ENCODE peak calls at places on chromosomes 4 and X, in nine cellular contexts. One of them, this sample, is unnamed.

GRCh38 chr4:2390146-2390545 is 28.3 kb downstream of the ZFYVE28 start:
- DNase-seq in Caco-2: no peak
- DNase-seq in dorsolateral prefrontal cortex: no peak
- DNase-seq in GM20000: no peak
- DNase-seq in aorta: no peak
- DNase-seq in GM19239: no peak
- DNase-seq in stimulated activated CD4-positive, alpha-beta T cell treated with anti-CD3 and anti-CD28 coated beads, Interleukin-4, amount 100 ng/mL, for 48 hours: no peak
- DNase-seq in H9: no peak
- DNase-seq in frontal cortex: no peak
- DNase-seq in this sample: no peak

GRCh38 chr4:93710101-93710846 is 118.3 kb upstream of the ATOH1 start:
- DNase-seq in Caco-2: peak
- DNase-seq in dorsolateral prefrontal cortex: no peak
- DNase-seq in GM20000: peak
- DNase-seq in aorta: no peak
- DNase-seq in GM19239: no peak
- DNase-seq in stimulated activated CD4-positive, alpha-beta T cell treated with anti-CD3 and anti-CD28 coated beads, Interleukin-4, amount 100 ng/mL, for 48 hours: no peak
- DNase-seq in H9: peak
- DNase-seq in frontal cortex: no peak
- DNase-seq in this sample: no peak

GRCh38 chrX:146238173-146238572 is 420.5 kb downstream of the SLITRK2 start:
- DNase-seq in Caco-2: no peak
- DNase-seq in dorsolateral prefrontal cortex: no peak
- DNase-seq in GM20000: no peak
- DNase-seq in aorta: no peak
- DNase-seq in GM19239: no peak
- DNase-seq in stimulated activated CD4-positive, alpha-beta T cell treated with anti-CD3 and anti-CD28 coated beads, Interleukin-4, amount 100 ng/mL, for 48 hours: no peak
- DNase-seq in H9: no peak
- DNase-seq in frontal cortex: no peak
- DNase-seq in this sample: no peak

GRCh38 chr4:106370214-106370613 is 1.6 kb upstream of the GIMD1 start:
- DNase-seq in Caco-2: no peak
- DNase-seq in dorsolateral prefrontal cortex: no peak
- DNase-seq in GM20000: no peak
- DNase-seq in aorta: no peak
- DNase-seq in GM19239: no peak
- DNase-seq in stimulated activated CD4-positive, alpha-beta T cell treated with anti-CD3 and anti-CD28 coated beads, Interleukin-4, amount 100 ng/mL, for 48 hours: no peak
- DNase-seq in H9: no peak
- DNase-seq in frontal cortex: no peak
- DNase-seq in this sample: no peak

GRCh38 chr4:47287735-47288134 is 175.8 kb downstream of the COMMD8 start:
- DNase-seq in Caco-2: no peak
- DNase-seq in dorsolateral prefrontal cortex: no peak
- DNase-seq in GM20000: peak
- DNase-seq in aorta: no peak
- DNase-seq in GM19239: no peak
- DNase-seq in stimulated activated CD4-positive, alpha-beta T cell treated with anti-CD3 and anti-CD28 coated beads, Interleukin-4, amount 100 ng/mL, for 48 hours: no peak
- DNase-seq in H9: no peak
- DNase-seq in frontal cortex: no peak
- DNase-seq in this sample: no peak

GRCh38 chr4:4985844-4986243 is 33.4 kb downstream of the CYTL1 start:
- DNase-seq in Caco-2: no peak
- DNase-seq in dorsolateral prefrontal cortex: no peak
- DNase-seq in GM20000: no peak
- DNase-seq in aorta: no peak
- DNase-seq in GM19239: no peak
- DNase-seq in stimulated activated CD4-positive, alpha-beta T cell treated with anti-CD3 and anti-CD28 coated beads, Interleukin-4, amount 100 ng/mL, for 48 hours: no peak
- DNase-seq in H9: peak
- DNase-seq in frontal cortex: no peak
- DNase-seq in this sample: no peak

GRCh38 chr4:180636696-180637095 is 1606.5 kb upstream of the TENM3 start:
- DNase-seq in Caco-2: no peak
- DNase-seq in dorsolateral prefrontal cortex: no peak
- DNase-seq in GM20000: no peak
- DNase-seq in aorta: no peak
- DNase-seq in GM19239: no peak
- DNase-seq in stimulated activated CD4-positive, alpha-beta T cell treated with anti-CD3 and anti-CD28 coated beads, Interleukin-4, amount 100 ng/mL, for 48 hours: no peak
- DNase-seq in H9: no peak
- DNase-seq in frontal cortex: no peak
- DNase-seq in this sample: no peak

GRCh38 chrX:55919367-55920221 is 202.0 kb downstream of the RRAGB start:
- DNase-seq in Caco-2: no peak
- DNase-seq in dorsolateral prefrontal cortex: no peak
- DNase-seq in GM20000: peak
- DNase-seq in aorta: no peak
- DNase-seq in GM19239: no peak
- DNase-seq in stimulated activated CD4-positive, alpha-beta T cell treated with anti-CD3 and anti-CD28 coated beads, Interleukin-4, amount 100 ng/mL, for 48 hours: no peak
- DNase-seq in H9: peak
- DNase-seq in frontal cortex: no peak
- DNase-seq in this sample: no peak

GRCh38 chr4:2386717-2387116 is 31.7 kb downstream of the ZFYVE28 start:
- DNase-seq in Caco-2: no peak
- DNase-seq in dorsolateral prefrontal cortex: no peak
- DNase-seq in GM20000: no peak
- DNase-seq in aorta: no peak
- DNase-seq in GM19239: no peak
- DNase-seq in stimulated activated CD4-positive, alpha-beta T cell treated with anti-CD3 and anti-CD28 coated beads, Interleukin-4, amount 100 ng/mL, for 48 hours: no peak
- DNase-seq in H9: no peak
- DNase-seq in frontal cortex: no peak
- DNase-seq in this sample: no peak

GRCh38 chrX:41421071-41421729 is 25.9 kb upstream of the NYX start:
- DNase-seq in Caco-2: no peak
- DNase-seq in dorsolateral prefrontal cortex: no peak
- DNase-seq in GM20000: no peak
- DNase-seq in aorta: no peak
- DNase-seq in GM19239: no peak
- DNase-seq in stimulated activated CD4-positive, alpha-beta T cell treated with anti-CD3 and anti-CD28 coated beads, Interleukin-4, amount 100 ng/mL, for 48 hours: no peak
- DNase-seq in H9: no peak
- DNase-seq in frontal cortex: no peak
- DNase-seq in this sample: no peak

GRCh38 chr4:150867148-150867547 is 147.9 kb downstream of the LRBA start:
- DNase-seq in Caco-2: peak
- DNase-seq in dorsolateral prefrontal cortex: no peak
- DNase-seq in GM20000: peak
- DNase-seq in aorta: no peak
- DNase-seq in GM19239: peak
- DNase-seq in stimulated activated CD4-positive, alpha-beta T cell treated with anti-CD3 and anti-CD28 coated beads, Interleukin-4, amount 100 ng/mL, for 48 hours: no peak
- DNase-seq in H9: no peak
- DNase-seq in frontal cortex: peak
- DNase-seq in this sample: no peak

GRCh38 chrX:115533485-115533884 is 27.5 kb upstream of the PLS3 start:
- DNase-seq in Caco-2: no peak
- DNase-seq in dorsolateral prefrontal cortex: no peak
- DNase-seq in GM20000: no peak
- DNase-seq in aorta: no peak
- DNase-seq in GM19239: no peak
- DNase-seq in stimulated activated CD4-positive, alpha-beta T cell treated with anti-CD3 and anti-CD28 coated beads, Interleukin-4, amount 100 ng/mL, for 48 hours: no peak
- DNase-seq in H9: no peak
- DNase-seq in frontal cortex: no peak
- DNase-seq in this sample: no peak

GRCh38 chr4:55553442-55553841 is 6.7 kb upstream of the CLOCK start:
- DNase-seq in Caco-2: peak
- DNase-seq in dorsolateral prefrontal cortex: no peak
- DNase-seq in GM20000: no peak
- DNase-seq in aorta: peak
- DNase-seq in GM19239: no peak
- DNase-seq in stimulated activated CD4-positive, alpha-beta T cell treated with anti-CD3 and anti-CD28 coated beads, Interleukin-4, amount 100 ng/mL, for 48 hours: no peak
- DNase-seq in H9: peak
- DNase-seq in frontal cortex: no peak
- DNase-seq in this sample: no peak